ENCODE peak calls at places on chromosomes 16 and 17, in nine cellular contexts. W is neuronal stem cell; V is heart left ventricle; S is aorta; U is CD4-positive, CD25-positive, alpha-beta regulatory T cell; F is iPS DF 6.9; H is fibroblast of mammary gland; Q is BJ; I is astrocyte of the spinal cord. B is an unnamed sample.

GRCh38 chr17:31488982-31489294 is 97.5 kb downstream of the RAB11FIP4 start:
- DNase-seq in H (no peak), S (no peak), V (no peak), W (no peak), Q (no peak), U (no peak), F (no peak), I (no peak), B (no peak)

GRCh38 chr17:30000001-30000754 is 58.7 kb downstream of the EFCAB5 start:
- DNase-seq in I (no peak), W (no peak), U (no peak), F (no peak), H (peak), S (no peak), Q (no peak), V (no peak), B (no peak)

GRCh38 chr17:62714016-62714777 is 86.7 kb downstream of the MRC2 start:
- DNase-seq in S (no peak), H (peak), W (no peak), V (no peak), Q (no peak), U (no peak), I (peak), F (no peak), B (no peak)

GRCh38 chr16:67504190-67505021 is 21.1 kb upstream of the AGRP start:
- DNase-seq in U (no peak), H (peak), Q (no peak), I (peak), W (no peak), V (peak), F (no peak), S (peak), B (peak)

GRCh38 chr17:44733753-44734152 is 25.0 kb upstream of the ADAM11 start:
- DNase-seq in S (no peak), H (peak), Q (no peak), I (peak), W (no peak), F (no peak), V (no peak), U (no peak), B (no peak)

GRCh38 chr17:80724723-80725388 is 180.2 kb downstream of the RPTOR start:
- DNase-seq in I (peak), W (no peak), V (no peak), H (peak), Q (peak), U (no peak), F (no peak), S (no peak), B (no peak)

GRCh38 chr17:38544839-38545209 is 60.9 kb downstream of the SRCIN1 start:
- DNase-seq in Q (no peak), W (no peak), I (no peak), V (no peak), F (no peak), U (no peak), H (no peak), S (peak), B (no peak)

GRCh38 chr17:14325618-14326167 is 24.8 kb downstream of the HS3ST3B1 start:
- DNase-seq in Q (no peak), U (no peak), W (no peak), F (no peak), S (no peak), H (no peak), I (no peak), V (no peak), B (no peak)

GRCh38 chr16:71311553-71312158 is 22.5 kb upstream of the CMTR2 start:
- DNase-seq in S (no peak), Q (no peak), W (peak), F (peak), I (peak), H (peak), U (no peak), V (no peak), B (peak)

GRCh38 chr17:37167756-37168155 is 208.0 kb upstream of the C17orf78 start:
- DNase-seq in U (no peak), H (no peak), W (no peak), I (no peak), F (no peak), Q (no peak), V (no peak), S (no peak), B (no peak)

GRCh38 chr16:67666538-67667433 is at the start of the genes C16orf86 and ENKD1:
- DNase-seq in V (peak), I (peak), H (peak), F (no peak), Q (no peak), W (peak), U (peak), S (peak), B (peak)

GRCh38 chr16:57538235-57538711 is 1.9 kb upstream of the CCDC102A start:
- DNase-seq in W (no peak), V (no peak), S (no peak), H (no peak), F (no peak), I (no peak), U (no peak), Q (no peak), B (peak)

GRCh38 chr17:41618341-41619161 is 5.8 kb downstream of the KRT17 start:
- DNase-seq in W (no peak), F (no peak), V (no peak), H (no peak), S (peak), U (no peak), I (no peak), Q (no peak), B (no peak)

GRCh38 chr17:74525781-74526288 is 5.4 kb downstream of the CD300LB start:
- DNase-seq in H (no peak), U (no peak), F (no peak), I (no peak), S (peak), V (no peak), W (no peak), Q (no peak), B (no peak)

GRCh38 chr17:83170571-83171260 is 91.3 kb downstream of the METRNL start:
- DNase-seq in U (no peak), I (no peak), F (no peak), V (no peak), S (no peak), W (no peak), H (no peak), Q (no peak), B (peak)

GRCh38 chr17:78838574-78839005 is 2.0 kb downstream of the USP36 start:
- DNase-seq in V (no peak), Q (no peak), S (no peak), W (no peak), H (no peak), U (no peak), I (no peak), F (no peak), B (no peak)

GRCh38 chr17:81621494-81622230 is 15.2 kb downstream of the NPLOC4 start:
- DNase-seq in S (no peak), I (no peak), V (peak), U (no peak), H (no peak), F (no peak), Q (no peak), W (no peak), B (no peak)

GRCh38 chr16:55480228-55480655 is 1.2 kb downstream of the MMP2 start:
- DNase-seq in S (peak), F (no peak), H (peak), Q (peak), I (peak), W (no peak), U (no peak), V (peak), B (no peak)

GRCh38 chr16:83403751-83404150 is 404.0 kb upstream of the HSBP1 start:
- DNase-seq in U (no peak), I (peak), H (peak), S (no peak), Q (peak), V (no peak), W (no peak), F (no peak), B (no peak)

GRCh38 chr17:38584350-38584925 is 21.3 kb downstream of the SRCIN1 start:
- DNase-seq in S (peak), I (peak), H (peak), V (peak), Q (no peak), U (peak), F (no peak), W (no peak), B (no peak)

GRCh38 chr17:40545660-40546059 is 19.6 kb downstream of the CCR7 start:
- DNase-seq in S (no peak), H (no peak), Q (no peak), I (no peak), W (no peak), V (peak), U (no peak), F (no peak), B (no peak)

GRCh38 chr17:1562178-1562643 is 381 bp downstream of the PITPNA start:
- DNase-seq in H (peak), S (peak), Q (no peak), V (peak), W (no peak), U (no peak), F (no peak), I (peak), B (no peak)

GRCh38 chr17:69757794-69758430 is 317.1 kb upstream of the KCNJ16 start:
- DNase-seq in I (peak), F (no peak), U (no peak), Q (peak), W (no peak), S (no peak), V (no peak), H (peak), B (no peak)

GRCh38 chr16:17252064-17252463 is 218.7 kb downstream of the XYLT1 start:
- DNase-seq in Q (no peak), I (peak), W (no peak), H (peak), S (no peak), V (no peak), F (no peak), U (no peak), B (no peak)

GRCh38 chr16:29290631-29291247 is 115.8 kb downstream of the NPIPB11 start:
- DNase-seq in S (peak), H (peak), W (peak), I (peak), F (peak), Q (peak), V (peak), U (peak), B (peak)

GRCh38 chr16:51009813-51010212 is 141.3 kb downstream of the SALL1 start:
- DNase-seq in V (no peak), H (no peak), W (no peak), U (no peak), F (no peak), I (no peak), S (no peak), Q (no peak), B (no peak)

GRCh38 chr16:6493555-6493954 is 839.1 kb upstream of the RBFOX1 start:
- DNase-seq in U (no peak), V (no peak), I (no peak), S (no peak), F (no peak), Q (no peak), H (no peak), W (no peak), B (no peak)

GRCh38 chr17:61410100-61410551 is 10.5 kb downstream of the TBX2 start:
- DNase-seq in S (no peak), Q (no peak), W (no peak), H (no peak), I (no peak), U (no peak), F (no peak), V (peak), B (no peak)

GRCh38 chr17:43338886-43339516 is 59.8 kb upstream of the ARL4D start:
- DNase-seq in S (peak), V (peak), W (no peak), Q (no peak), F (no peak), H (peak), U (peak), I (peak), B (no peak)

DNA sequence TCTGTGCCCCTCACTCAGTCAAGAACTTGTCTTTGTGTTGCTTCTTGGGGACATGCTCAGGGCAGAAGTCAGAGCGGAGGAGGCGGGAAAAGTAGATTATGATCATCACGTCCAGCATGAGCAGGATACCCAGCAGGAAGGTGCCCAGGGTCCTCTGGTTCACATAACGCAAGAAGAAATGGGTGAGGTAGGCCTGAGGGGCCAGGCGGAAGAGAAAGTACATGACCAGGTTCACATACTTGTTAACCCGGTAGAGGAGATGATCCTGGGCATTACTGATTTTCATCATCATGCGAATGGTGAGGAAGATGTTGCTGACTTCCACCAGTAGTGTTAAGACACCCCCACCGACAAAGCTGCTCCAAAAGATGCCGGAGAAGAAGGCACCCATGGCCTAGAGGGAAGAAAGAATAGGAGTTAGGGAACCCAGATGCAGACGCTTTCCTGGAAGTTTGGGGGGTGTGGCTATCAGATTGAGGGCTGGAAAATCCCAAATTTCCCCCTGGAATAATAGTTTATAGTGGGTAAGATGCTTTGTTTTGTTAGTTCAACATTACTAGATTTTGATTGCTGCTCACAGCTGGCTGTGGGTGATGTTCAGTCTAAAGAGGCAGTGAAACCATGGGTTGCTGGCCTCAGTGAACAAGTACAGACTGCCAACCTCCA is 1.4 kb downstream of the TLCD1 start:
- DNase-seq in H (no peak), I (peak), W (no peak), V (no peak), U (no peak), S (no peak), Q (no peak), F (no peak), B (no peak)
- H3K4me3 ChIP-seq in H (peak), I (no peak), W (peak), V (no peak), U (no peak), S (no peak), Q (no peak), F (peak), B (peak)

GRCh38 chr16:4313563-4314531 is 2.0 kb upstream of the GLIS2 start:
- DNase-seq in F (no peak), I (peak), U (no peak), S (peak), H (peak), Q (no peak), W (no peak), V (no peak), B (peak)
- H3K4me3 ChIP-seq in F (no peak), I (no peak), U (no peak), S (no peak), H (no peak), Q (no peak), W (peak), V (no peak), B (no peak)

GRCh38 chr16:31569360-31569717 is 41.6 kb downstream of the AHSP start:
- DNase-seq in U (no peak), I (no peak), V (no peak), F (no peak), Q (no peak), W (no peak), H (no peak), S (no peak), B (no peak)
- H3K4me3 ChIP-seq in U (no peak), I (no peak), V (peak), F (peak), Q (no peak), W (peak), H (no peak), S (peak), B (no peak)

GRCh38 chr17:72299092-72299491 is 178.3 kb downstream of the SOX9 start:
- DNase-seq in H (no peak), S (no peak), U (no peak), I (no peak), F (no peak), V (no peak), W (no peak), Q (no peak), B (no peak)

GRCh38 chr17:72294487-72294893 is 173.7 kb downstream of the SOX9 start:
- DNase-seq in V (peak), H (no peak), I (no peak), U (no peak), W (no peak), F (no peak), S (no peak), Q (no peak), B (no peak)

GRCh38 chr17:72296456-72296855 is 175.6 kb downstream of the SOX9 start:
- DNase-seq in H (peak), I (no peak), V (no peak), S (no peak), F (no peak), Q (no peak), W (no peak), U (no peak), B (no peak)

GRCh38 chr17:72295916-72296315 is 175.1 kb downstream of the SOX9 start:
- DNase-seq in V (no peak), S (no peak), F (no peak), I (no peak), W (no peak), Q (no peak), U (no peak), H (no peak), B (no peak)

DNA sequence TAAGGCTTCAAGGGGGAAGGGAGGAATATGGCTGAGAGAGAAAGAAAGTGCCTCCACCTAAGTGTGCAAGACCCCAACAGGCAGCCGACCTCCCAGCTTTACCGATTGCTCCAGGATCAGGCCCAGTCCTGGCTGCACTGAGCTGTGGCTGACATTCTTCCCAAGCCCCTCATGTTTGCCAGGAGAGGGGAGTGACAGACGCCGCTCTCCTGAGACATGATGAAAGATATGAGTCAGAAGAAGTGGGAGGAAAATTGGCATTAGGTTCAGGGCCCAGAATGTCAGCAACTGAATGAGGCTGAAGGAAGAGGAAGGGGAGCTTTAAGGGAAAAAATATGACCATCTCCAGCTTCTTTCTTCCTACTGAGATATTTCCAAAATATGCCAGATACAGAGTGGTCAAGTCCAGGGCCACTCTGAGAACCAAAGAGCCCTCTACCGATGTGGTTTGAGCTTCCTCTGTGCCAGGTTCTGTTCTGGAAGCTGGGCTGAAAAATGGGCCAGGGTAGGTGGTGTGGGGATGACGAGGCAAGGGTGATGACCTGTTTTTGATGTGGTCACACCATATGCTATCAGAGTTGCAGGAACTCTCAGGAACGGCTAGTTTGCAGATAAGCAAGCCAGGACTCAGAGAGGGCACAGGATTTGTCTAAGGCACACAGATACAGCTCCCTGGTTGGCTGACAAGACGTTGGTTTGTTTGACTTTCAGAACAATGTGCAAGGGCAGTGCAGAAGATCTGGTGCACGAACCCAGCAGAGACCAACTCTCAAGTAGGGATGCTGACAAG is 176.7 kb downstream of the SOX9 start:
- DNase-seq in V (peak), Q (no peak), W (no peak), I (peak), S (no peak), U (no peak), F (no peak), H (peak), B (no peak)
- H3K4me3 ChIP-seq in V (no peak), Q (no peak), W (no peak), I (no peak), S (no peak), U (no peak), F (no peak), H (no peak), B (no peak)

DNA sequence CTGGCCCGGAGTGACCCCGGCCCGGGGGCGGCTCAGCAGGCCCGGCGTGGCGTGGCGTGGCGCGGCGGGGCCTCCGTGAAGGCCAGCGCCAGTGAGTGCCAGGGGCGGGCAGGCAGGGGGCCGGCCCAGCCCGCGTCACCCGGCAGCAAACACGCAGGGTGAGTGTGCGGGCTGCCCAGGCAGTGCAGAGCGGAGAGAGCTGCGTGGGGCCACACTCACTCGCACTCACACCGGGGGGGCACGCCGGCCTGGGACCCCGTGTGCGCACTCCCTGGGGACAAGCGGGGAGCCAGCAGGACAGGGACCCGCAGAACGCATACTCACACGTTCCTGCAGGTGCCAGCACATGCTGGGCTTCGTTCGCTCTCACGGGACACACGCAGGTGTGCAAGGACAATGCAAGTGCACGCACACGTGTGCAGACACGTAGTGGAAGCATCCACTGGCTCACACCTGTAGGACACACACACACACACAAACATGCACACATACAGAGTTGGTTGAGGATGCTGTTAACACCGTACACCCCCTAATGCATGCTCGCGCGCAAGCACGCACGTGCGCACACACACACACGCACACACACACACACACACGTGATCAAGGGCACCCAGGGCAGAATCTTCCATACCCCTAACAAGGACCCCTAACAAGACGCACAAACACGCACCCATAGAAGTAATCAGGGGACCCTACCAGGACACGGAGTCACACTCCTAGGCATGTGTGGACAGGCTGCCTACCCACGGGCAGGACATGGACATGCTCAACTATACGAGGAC is 7.7 kb downstream of the USP6 start:
- DNase-seq in V (no peak), Q (no peak), W (no peak), S (no peak), H (no peak), U (no peak), I (no peak), F (no peak), B (no peak)
- H3K4me3 ChIP-seq in V (peak), Q (peak), W (no peak), S (no peak), H (no peak), U (no peak), I (no peak), F (peak), B (no peak)

DNA sequence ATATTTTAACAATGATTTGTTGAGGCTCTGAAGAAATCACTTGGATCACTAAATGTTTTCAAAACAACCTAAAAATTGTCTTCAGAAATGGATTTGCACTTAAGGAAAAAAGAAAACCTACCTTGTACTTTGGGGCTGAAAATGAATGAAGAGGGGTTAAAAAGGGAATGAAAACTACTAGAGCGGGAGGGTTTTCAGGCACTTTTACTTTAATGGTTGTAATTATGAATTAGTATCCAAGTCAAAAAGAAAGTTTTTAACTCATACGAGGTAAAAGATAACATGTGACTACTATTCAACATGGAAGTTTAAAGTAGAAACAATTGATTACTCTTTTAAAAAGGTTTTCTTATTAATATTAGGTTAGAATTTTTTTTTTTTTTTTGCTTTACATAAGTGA is 5.1 kb downstream of the IGF2BP1 start:
- DNase-seq in W (no peak), I (no peak), Q (no peak), S (no peak), H (no peak), V (no peak), F (no peak), U (no peak), B (no peak)
- H3K4me3 ChIP-seq in W (peak), I (no peak), Q (no peak), S (no peak), H (no peak), V (no peak), F (no peak), U (no peak), B (no peak)

B was measured in GM06990.